ENCODE peak calls at places on chromosomes 4 and X, in ten cellular contexts. U is NCI-H1092, T is choroid plexus epithelial cell, J is left colon, E is EL, I is LoVo, H is AG08395, N is NCI-H82, W is left ventricle myocardium inferior, B is colonic mucosa. X is an unnamed sample.

GRCh38 chrX:6718766-6719165 is 183.8 kb upstream of the VCX3A start:
- DNase-seq in N (no peak), E (no peak), I (no peak), H (no peak), U (no peak), B (no peak), W (no peak), J (no peak), T (no peak), X (no peak)

GRCh38 chr4:7894677-7895181 is 44.9 kb downstream of the AFAP1 start:
- DNase-seq in E (no peak), H (no peak), W (no peak), T (no peak), I (no peak), B (no peak), U (no peak), N (peak; percentile 95), J (no peak), X (no peak)

GRCh38 chrX:9912341-9912740 is 54.8 kb upstream of the CLDN34 start:
- DNase-seq in W (no peak), E (no peak), J (no peak), N (peak; percentile 1), B (no peak), U (no peak), T (no peak), H (no peak), I (no peak), X (no peak)

GRCh38 chr4:35734381-35735098 is 509.8 kb downstream of the ARAP2 start:
- DNase-seq in E (no peak), N (no peak), I (no peak), B (no peak), U (no peak), W (no peak), J (no peak), T (no peak), H (no peak), X (no peak)

GRCh38 chrX:6053126-6053625 is 175.5 kb downstream of the NLGN4X start:
- DNase-seq in E (no peak), W (no peak), J (no peak), T (no peak), H (no peak), B (no peak), I (no peak), N (no peak), U (peak; percentile 91), X (no peak)

GRCh38 chrX:126237524-126237923 is 71.4 kb upstream of the DCAF12L2 start:
- DNase-seq in E (no peak), B (no peak), H (no peak), U (no peak), W (no peak), T (no peak), J (no peak), N (no peak), I (no peak), X (no peak)

GRCh38 chrX:69535661-69536060 is 31.5 kb downstream of the NALF2 start:
- DNase-seq in U (peak; percentile 86), T (no peak), B (no peak), I (no peak), E (no peak), H (no peak), W (no peak), J (no peak), N (peak; percentile 31), X (no peak)

GRCh38 chrX:47619486-47620302 is at the start of gene SYN1:
- DNase-seq in B (peak; percentile 58), U (peak; percentile 87), N (peak; percentile 90), J (peak; percentile 80), W (peak; percentile 81), I (peak; percentile 75), H (peak; percentile 88), T (peak; percentile 83), E (peak; percentile 68), X (no peak)

GRCh38 chrX:153512501-153512893 is 4.9 kb upstream of the ATP2B3 start:
- DNase-seq in I (no peak), W (no peak), E (no peak), J (no peak), H (no peak), U (no peak), B (no peak), N (no peak), T (no peak), X (no peak)

GRCh38 chrX:134525086-134525792 is 65.3 kb downstream of the HPRT1 start:
- DNase-seq in T (peak; percentile 42), B (no peak), H (no peak), J (no peak), E (peak; percentile 30), I (no peak), N (no peak), W (no peak), U (no peak), X (no peak)

GRCh38 chrX:79117078-79117477 is 27.4 kb upstream of the GPR174 start:
- DNase-seq in E (no peak), T (no peak), H (no peak), U (no peak), J (no peak), W (no peak), N (no peak), I (no peak), B (no peak), X (no peak)

GRCh38 chr4:21709031-21709430 is 239.5 kb downstream of the KCNIP4 start:
- DNase-seq in J (no peak), B (no peak), W (no peak), T (no peak), I (no peak), U (no peak), H (no peak), N (no peak), E (no peak), X (no peak)

GRCh38 chr4:151361126-151361525 is 35.7 kb upstream of the SH3D19 start:
- DNase-seq in N (no peak), U (no peak), T (no peak), E (no peak), J (no peak), I (no peak), B (no peak), H (no peak), W (no peak), X (no peak)

GRCh38 chr4:113700602-113701150 is 60.9 kb downstream of the CAMK2D start:
- DNase-seq in U (no peak), T (no peak), I (no peak), N (no peak), B (no peak), W (no peak), J (no peak), H (no peak), E (peak; percentile 34), X (no peak)

X was measured in GM04503.